ENCODE peak calls at places on chromosome 21, in eight cellular contexts. R is activated CD4-positive, alpha-beta memory T cell treated with anti-CD3 and anti-CD28 coated beads, Interleukin-2, amount 10 ng/mL, durations not matched to agents 7 days and 5 days; K is head of caudate nucleus; U is RPMI7951; V is stimulated activated CD8-positive, alpha-beta memory T cell treated with anti-CD3 and anti-CD28 coated beads, Interleukin-15, amount 100 ng/mL, for 1 hour; T is activated CD4-positive, alpha-beta T cell treated with anti-CD3 and anti-CD28 coated beads, Interleukin-2, amount 50 U/mL, for 24 hours; H is HT-29; A is LNCaP clone FGC. F is an unnamed sample.
A peak's percentile ranks its signal among the peaks of the same experiment; 100 is the strongest.

GRCh38 chr21:43827015-43827611 is 37.7 kb downstream of the RRP1 start:
- DNase-seq in U (peak; percentile 76), V (no peak), A (no peak), K (peak; percentile 41), H (no peak), R (no peak), T (no peak), F (peak; percentile 73)

GRCh38 chr21:31732891-31733520 is 1.1 kb upstream of the SCAF4 start:
- DNase-seq in V (no peak), H (peak; percentile 36), K (no peak), U (peak; percentile 29), A (no peak), T (peak; percentile 4), R (peak; percentile 33), F (peak; percentile 60)

GRCh38 chr21:27388835-27389234 is 421.9 kb upstream of the ADAMTS5 start:
- DNase-seq in T (no peak), U (no peak), V (no peak), A (no peak), K (no peak), H (no peak), R (no peak), F (peak; percentile 16)

GRCh38 chr21:35084869-35085268 is 35.8 kb upstream of the RUNX1 start:
- DNase-seq in A (no peak), U (peak; percentile 86), T (no peak), V (no peak), R (no peak), H (no peak), K (no peak), F (no peak)

GRCh38 chr21:42409366-42409765 is 5.7 kb downstream of the UBASH3A start:
- DNase-seq in A (no peak), K (no peak), U (no peak), V (no peak), H (no peak), T (no peak), R (no peak), F (no peak)

GRCh38 chr21:45880097-45881068 is 101.2 kb upstream of the COL6A1 start:
- DNase-seq in U (peak; percentile 82), H (peak; percentile 73), R (peak; percentile 75), A (peak; percentile 33), K (peak; percentile 78), T (peak; percentile 73), V (peak; percentile 54), F (peak; percentile 78)

GRCh38 chr21:33836408-33836807 is 79.2 kb downstream of the ATP5PO start:
- DNase-seq in U (peak; percentile 26), K (no peak), R (no peak), T (no peak), A (no peak), H (no peak), V (no peak), F (no peak)

GRCh38 chr21:33994373-33994772 is 78.8 kb upstream of the ATP5PO start:
- DNase-seq in K (no peak), U (no peak), T (no peak), H (no peak), V (no peak), R (no peak), A (no peak), F (no peak)

GRCh38 chr21:39675595-39675994 is 62.9 kb downstream of the B3GALT5 start:
- DNase-seq in U (no peak), H (no peak), K (no peak), A (no peak), V (no peak), R (no peak), T (no peak), F (peak; percentile 90)

GRCh38 chr21:35559881-35560280 is 500.4 kb downstream of the SETD4 start:
- DNase-seq in A (no peak), K (no peak), H (no peak), T (no peak), R (no peak), U (peak; percentile 50), V (no peak), F (no peak)

GRCh38 chr21:26835027-26835713 is 10.0 kb downstream of the ADAMTS1 start:
- DNase-seq in T (no peak), U (peak; percentile 76), V (no peak), K (no peak), R (no peak), H (no peak), A (no peak), F (no peak)

GRCh38 chr21:38958940-38959685 is 153.4 kb downstream of the ETS2 start:
- DNase-seq in V (no peak), H (peak; percentile 65), A (no peak), U (peak; percentile 86), K (no peak), T (no peak), R (no peak), F (peak; percentile 78)

GRCh38 chr21:44722701-44723100 is 11.3 kb upstream of the TSPEAR start:
- DNase-seq in K (no peak), U (no peak), R (no peak), A (no peak), H (no peak), T (no peak), V (no peak), F (no peak)

GRCh38 chr21:38857152-38857825 is 51.6 kb downstream of the ETS2 start:
- DNase-seq in U (no peak), A (no peak), H (no peak), R (no peak), V (no peak), K (no peak), T (no peak), F (no peak)

GRCh38 chr21:42525228-42525604 is 11.6 kb downstream of the SLC37A1 start:
- DNase-seq in R (no peak), K (no peak), A (no peak), H (peak; percentile 52), V (no peak), T (no peak), U (no peak), F (peak; percentile 44)

GRCh38 chr21:37626320-37626719 is 259.7 kb downstream of the DYRK1A start:
- DNase-seq in R (no peak), H (no peak), T (no peak), A (no peak), K (no peak), U (no peak), V (no peak), F (no peak)

GRCh38 chr21:45827881-45828579 is 153.5 kb upstream of the COL6A1 start:
- DNase-seq in H (no peak), U (no peak), T (no peak), K (no peak), R (no peak), V (no peak), A (no peak), F (no peak)

GRCh38 chr21:45540601-45540970 is 1.7 kb downstream of the SLC19A1 start:
- DNase-seq in A (no peak), V (no peak), R (no peak), U (no peak), H (no peak), K (peak; percentile 1), T (no peak), F (no peak)

GRCh38 chr21:41294548-41295231 is 21.9 kb upstream of the FAM3B start:
- DNase-seq in T (no peak), A (peak; percentile 2), U (no peak), R (no peak), H (no peak), V (no peak), K (no peak), F (peak; percentile 37)

GRCh38 chr21:16535100-16535418 is 805.3 kb downstream of the USP25 start:
- DNase-seq in T (no peak), V (no peak), K (peak; percentile 79), H (no peak), U (peak; percentile 43), A (peak; percentile 56), R (no peak), F (peak; percentile 80)

GRCh38 chr21:46202592-46203202 is 18.4 kb upstream of the SPATC1L start:
- DNase-seq in H (no peak), U (no peak), K (no peak), T (no peak), V (no peak), A (no peak), R (no peak), F (no peak)

GRCh38 chr21:15144026-15144425 is 79.2 kb upstream of the NRIP1 start:
- DNase-seq in K (no peak), R (no peak), A (no peak), U (no peak), T (no peak), H (no peak), V (no peak), F (no peak)

GRCh38 chr21:37912616-37913015 is 3.6 kb downstream of the KCNJ6 start:
- DNase-seq in R (no peak), A (no peak), V (no peak), T (no peak), K (no peak), H (no peak), U (no peak), F (no peak)

GRCh38 chr21:44527156-44527982 is 12.6 kb downstream of the KRTAP10-1 start:
- DNase-seq in R (no peak), V (no peak), T (no peak), A (no peak), K (no peak), H (no peak), U (no peak), F (no peak)

GRCh38 chr21:45596704-45597318 is 46.7 kb upstream of the PCBP3 start:
- DNase-seq in K (peak; percentile 79), R (peak; percentile 87), A (no peak), H (peak; percentile 68), V (peak; percentile 83), T (peak; percentile 81), U (peak; percentile 36), F (peak; percentile 79)

GRCh38 chr21:23160914-23161313 is 2162.7 kb downstream of the NCAM2 start:
- DNase-seq in U (no peak), T (no peak), A (peak; percentile 45), V (no peak), R (no peak), H (no peak), K (no peak), F (no peak)

GRCh38 chr21:43909736-43910455 is 44.9 kb downstream of the AGPAT3 start:
- DNase-seq in A (no peak), R (no peak), T (no peak), U (no peak), V (no peak), H (no peak), K (no peak), F (no peak)

GRCh38 chr21:18384771-18385170 is 18.8 kb downstream of the TMPRSS15 start:
- DNase-seq in V (no peak), K (no peak), T (no peak), R (no peak), U (peak; percentile 12), A (peak; percentile 3), H (peak; percentile 24), F (peak; percentile 68)

GRCh38 chr21:18987515-18988026 is 584.0 kb upstream of the TMPRSS15 start:
- DNase-seq in K (no peak), H (no peak), R (no peak), T (no peak), A (no peak), V (no peak), U (no peak), F (no peak)

GRCh38 chr21:29190920-29191319 is 60.5 kb downstream of the MAP3K7CL start:
- DNase-seq in T (no peak), V (no peak), H (no peak), K (no peak), A (no peak), U (no peak), R (no peak), F (no peak)

GRCh38 chr21:26448751-26449150 is 124.3 kb downstream of the CYYR1 start:
- DNase-seq in A (no peak), U (no peak), K (no peak), T (no peak), R (no peak), V (no peak), H (no peak), F (no peak)

GRCh38 chr21:34775793-34776192 is 107.0 kb downstream of the CLIC6 start:
- DNase-seq in V (no peak), A (no peak), H (peak; percentile 63), R (no peak), K (no peak), U (no peak), T (no peak), F (no peak)

GRCh38 chr21:45416619-45417018 is 11.7 kb downstream of the COL18A1 start:
- DNase-seq in T (no peak), H (no peak), R (no peak), V (no peak), K (no peak), U (no peak), A (no peak), F (no peak)

GRCh38 chr21:45348591-45349327 is 56.2 kb upstream of the COL18A1 start:
- DNase-seq in V (no peak), T (no peak), H (no peak), A (no peak), U (no peak), R (no peak), K (no peak), F (no peak)

F was measured in DMS53.